ENCODE peak calls at places on chromosomes 2 and 18, in nine cellular contexts. One of them, this sample, is unnamed.

GRCh38 chr18:58005036-58005435 is 39.0 kb upstream of the NEDD4L start:
- DNase-seq in endothelial cell: no peak
- DNase-seq in body of pancreas: no peak
- DNase-seq in IMR-90: peak; percentile 40
- DNase-seq in H9: no peak
- DNase-seq in CD8-positive, alpha-beta T cell: no peak
- DNase-seq in right lobe of liver: no peak
- DNase-seq in GM23338: no peak
- DNase-seq in MM.1S: no peak
- DNase-seq in this sample: no peak

GRCh38 chr18:32576296-32576916 is 105.7 kb upstream of the GAREM1 start:
- DNase-seq in endothelial cell: peak; percentile 64
- DNase-seq in body of pancreas: no peak
- DNase-seq in IMR-90: peak; percentile 5
- DNase-seq in H9: peak; percentile 46
- DNase-seq in CD8-positive, alpha-beta T cell: no peak
- DNase-seq in right lobe of liver: no peak
- DNase-seq in GM23338: peak; percentile 65
- DNase-seq in MM.1S: no peak
- DNase-seq in this sample: no peak

GRCh38 chr2:151042938-151043337 is 218.7 kb downstream of the RBM43 start:
- DNase-seq in endothelial cell: no peak
- DNase-seq in body of pancreas: no peak
- DNase-seq in IMR-90: no peak
- DNase-seq in H9: no peak
- DNase-seq in CD8-positive, alpha-beta T cell: no peak
- DNase-seq in right lobe of liver: no peak
- DNase-seq in GM23338: no peak
- DNase-seq in MM.1S: no peak
- DNase-seq in this sample: no peak

GRCh38 chr18:49227456-49227855 is 233.0 kb downstream of the DYM start:
- DNase-seq in endothelial cell: no peak
- DNase-seq in body of pancreas: no peak
- DNase-seq in IMR-90: no peak
- DNase-seq in H9: no peak
- DNase-seq in CD8-positive, alpha-beta T cell: peak; percentile 17
- DNase-seq in right lobe of liver: no peak
- DNase-seq in GM23338: no peak
- DNase-seq in MM.1S: no peak
- DNase-seq in this sample: no peak

GRCh38 chr2:45978302-45978859 is 318.8 kb upstream of the EPAS1 start:
- DNase-seq in endothelial cell: no peak
- DNase-seq in body of pancreas: no peak
- DNase-seq in IMR-90: no peak
- DNase-seq in H9: no peak
- DNase-seq in CD8-positive, alpha-beta T cell: no peak
- DNase-seq in right lobe of liver: no peak
- DNase-seq in GM23338: no peak
- DNase-seq in MM.1S: no peak
- DNase-seq in this sample: no peak

GRCh38 chr2:55103039-55103438 is 52.8 kb upstream of the RTN4 start:
- DNase-seq in endothelial cell: no peak
- DNase-seq in body of pancreas: no peak
- DNase-seq in IMR-90: peak; percentile 66
- DNase-seq in H9: no peak
- DNase-seq in CD8-positive, alpha-beta T cell: no peak
- DNase-seq in right lobe of liver: no peak
- DNase-seq in GM23338: no peak
- DNase-seq in MM.1S: peak; percentile 58
- DNase-seq in this sample: no peak

GRCh38 chr2:25322313-25322712 is 19.4 kb downstream of the DNMT3A start:
- DNase-seq in endothelial cell: no peak
- DNase-seq in body of pancreas: no peak
- DNase-seq in IMR-90: no peak
- DNase-seq in H9: no peak
- DNase-seq in CD8-positive, alpha-beta T cell: no peak
- DNase-seq in right lobe of liver: no peak
- DNase-seq in GM23338: no peak
- DNase-seq in MM.1S: no peak
- DNase-seq in this sample: no peak

GRCh38 chr2:74602553-74603281 is 45.4 kb downstream of the M1AP start:
- DNase-seq in endothelial cell: no peak
- DNase-seq in body of pancreas: no peak
- DNase-seq in IMR-90: peak; percentile 55
- DNase-seq in H9: no peak
- DNase-seq in CD8-positive, alpha-beta T cell: no peak
- DNase-seq in right lobe of liver: no peak
- DNase-seq in GM23338: no peak
- DNase-seq in MM.1S: no peak
- DNase-seq in this sample: no peak

GRCh38 chr2:235045336-235045972 is 93.6 kb downstream of the SH3BP4 start:
- DNase-seq in endothelial cell: no peak
- DNase-seq in body of pancreas: no peak
- DNase-seq in IMR-90: no peak
- DNase-seq in H9: no peak
- DNase-seq in CD8-positive, alpha-beta T cell: no peak
- DNase-seq in right lobe of liver: peak; percentile 25
- DNase-seq in GM23338: no peak
- DNase-seq in MM.1S: peak; percentile 90
- DNase-seq in this sample: peak; percentile 36

GRCh38 chr18:33573193-33573592 is 4.8 kb upstream of the ASXL3 start:
- DNase-seq in endothelial cell: no peak
- DNase-seq in body of pancreas: no peak
- DNase-seq in IMR-90: no peak
- DNase-seq in H9: no peak
- DNase-seq in CD8-positive, alpha-beta T cell: no peak
- DNase-seq in right lobe of liver: no peak
- DNase-seq in GM23338: no peak
- DNase-seq in MM.1S: no peak
- DNase-seq in this sample: no peak

GRCh38 chr2:240704651-240705050 is 13.0 kb downstream of the AQP12A start:
- DNase-seq in endothelial cell: no peak
- DNase-seq in body of pancreas: no peak
- DNase-seq in IMR-90: no peak
- DNase-seq in H9: no peak
- DNase-seq in CD8-positive, alpha-beta T cell: peak; percentile 39
- DNase-seq in right lobe of liver: no peak
- DNase-seq in GM23338: no peak
- DNase-seq in MM.1S: no peak
- DNase-seq in this sample: no peak

GRCh38 chr2:174158003-174158402 is 90.3 kb downstream of the OLA1 start:
- DNase-seq in endothelial cell: peak; percentile 62
- DNase-seq in body of pancreas: peak; percentile 37
- DNase-seq in IMR-90: no peak
- DNase-seq in H9: peak; percentile 65
- DNase-seq in CD8-positive, alpha-beta T cell: peak; percentile 11
- DNase-seq in right lobe of liver: peak; percentile 47
- DNase-seq in GM23338: peak; percentile 90
- DNase-seq in MM.1S: peak; percentile 58
- DNase-seq in this sample: peak; percentile 44

GRCh38 chr2:108587621-108588020 is 53.4 kb downstream of the LIMS1 start:
- DNase-seq in endothelial cell: no peak
- DNase-seq in body of pancreas: no peak
- DNase-seq in IMR-90: peak; percentile 77
- DNase-seq in H9: no peak
- DNase-seq in CD8-positive, alpha-beta T cell: no peak
- DNase-seq in right lobe of liver: no peak
- DNase-seq in GM23338: no peak
- DNase-seq in MM.1S: no peak
- DNase-seq in this sample: no peak

GRCh38 chr2:120912101-120912985 is 176.7 kb downstream of the GLI2 start:
- DNase-seq in endothelial cell: no peak
- DNase-seq in body of pancreas: no peak
- DNase-seq in IMR-90: peak; percentile 66
- DNase-seq in H9: no peak
- DNase-seq in CD8-positive, alpha-beta T cell: no peak
- DNase-seq in right lobe of liver: no peak
- DNase-seq in GM23338: no peak
- DNase-seq in MM.1S: no peak
- DNase-seq in this sample: no peak

GRCh38 chr18:48035556-48035860 is 105.0 kb upstream of the SMAD2 start:
- DNase-seq in endothelial cell: no peak
- DNase-seq in body of pancreas: no peak
- DNase-seq in IMR-90: no peak
- DNase-seq in H9: no peak
- DNase-seq in CD8-positive, alpha-beta T cell: no peak
- DNase-seq in right lobe of liver: no peak
- DNase-seq in GM23338: no peak
- DNase-seq in MM.1S: no peak
- DNase-seq in this sample: no peak

GRCh38 chr2:30994227-30995056 is 143.8 kb downstream of the GALNT14 start:
- DNase-seq in endothelial cell: no peak
- DNase-seq in body of pancreas: no peak
- DNase-seq in IMR-90: no peak
- DNase-seq in H9: no peak
- DNase-seq in CD8-positive, alpha-beta T cell: no peak
- DNase-seq in right lobe of liver: no peak
- DNase-seq in GM23338: no peak
- DNase-seq in MM.1S: no peak
- DNase-seq in this sample: no peak

GRCh38 chr2:233072838-233073237 is 12.7 kb downstream of the INPP5D start:
- DNase-seq in endothelial cell: no peak
- DNase-seq in body of pancreas: no peak
- DNase-seq in IMR-90: no peak
- DNase-seq in H9: no peak
- DNase-seq in CD8-positive, alpha-beta T cell: no peak
- DNase-seq in right lobe of liver: peak; percentile 38
- DNase-seq in GM23338: no peak
- DNase-seq in MM.1S: no peak
- DNase-seq in this sample: no peak

DNA sequence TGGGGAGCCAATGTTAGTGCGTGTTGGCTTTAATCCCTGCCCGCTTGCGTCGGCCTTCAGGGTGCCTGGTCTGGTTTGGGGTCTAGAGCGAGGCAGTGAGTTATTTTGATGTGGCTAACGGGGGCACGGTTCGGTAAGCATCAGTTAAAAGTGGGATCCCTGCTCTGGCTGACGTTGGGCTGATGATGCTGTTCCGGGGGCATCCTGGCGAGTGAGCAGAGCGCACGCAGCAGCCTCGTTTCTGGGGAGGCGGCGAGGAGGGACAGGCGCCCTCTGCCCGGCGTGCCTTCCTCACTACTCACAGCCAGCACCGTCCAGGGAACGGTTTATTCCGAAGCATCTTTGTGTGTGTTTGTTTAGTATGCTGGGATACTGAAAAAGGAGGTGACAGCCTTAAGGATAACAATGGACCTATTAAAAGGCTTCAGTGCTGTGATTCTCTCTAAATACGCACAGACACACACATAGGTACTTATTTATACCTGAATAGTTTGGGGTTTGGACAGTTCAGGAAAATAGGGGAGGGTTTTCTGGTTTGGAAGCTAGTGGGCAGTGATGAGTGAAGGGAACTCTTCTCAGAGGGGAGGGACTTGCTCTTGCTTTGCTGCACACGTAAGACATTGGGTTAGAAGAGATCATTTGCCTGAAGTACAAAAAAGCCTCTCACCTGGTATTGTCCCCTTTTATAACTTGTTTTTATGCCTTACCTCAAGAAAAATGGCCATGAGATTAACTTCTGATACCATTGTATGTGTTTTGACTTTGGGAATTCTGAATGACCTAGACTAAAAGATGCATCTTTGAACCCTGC is 2.1 kb downstream of the CRIM1 start:
- DNase-seq in endothelial cell: peak; percentile 45
- DNase-seq in body of pancreas: no peak
- DNase-seq in IMR-90: peak; percentile 85
- DNase-seq in H9: peak; percentile 58
- DNase-seq in CD8-positive, alpha-beta T cell: peak; percentile 33
- DNase-seq in right lobe of liver: no peak
- DNase-seq in GM23338: peak; percentile 71
- DNase-seq in MM.1S: no peak
- DNase-seq in this sample: peak; percentile 42
- TF ChIP-seq CTCF in endothelial cell: peak; percentile 21
- TF ChIP-seq CTCF in body of pancreas: peak; percentile 39
- TF ChIP-seq CTCF in IMR-90: peak; percentile 41
- TF ChIP-seq CTCF in H9: peak; percentile 59
- TF ChIP-seq CTCF in CD8-positive, alpha-beta T cell: no peak
- TF ChIP-seq CTCF in right lobe of liver: peak; percentile 6
- TF ChIP-seq CTCF in GM23338: peak; percentile 67
- TF ChIP-seq CTCF in MM.1S: peak; percentile 12
- TF ChIP-seq CTCF in this sample: peak; percentile 22

DNA sequence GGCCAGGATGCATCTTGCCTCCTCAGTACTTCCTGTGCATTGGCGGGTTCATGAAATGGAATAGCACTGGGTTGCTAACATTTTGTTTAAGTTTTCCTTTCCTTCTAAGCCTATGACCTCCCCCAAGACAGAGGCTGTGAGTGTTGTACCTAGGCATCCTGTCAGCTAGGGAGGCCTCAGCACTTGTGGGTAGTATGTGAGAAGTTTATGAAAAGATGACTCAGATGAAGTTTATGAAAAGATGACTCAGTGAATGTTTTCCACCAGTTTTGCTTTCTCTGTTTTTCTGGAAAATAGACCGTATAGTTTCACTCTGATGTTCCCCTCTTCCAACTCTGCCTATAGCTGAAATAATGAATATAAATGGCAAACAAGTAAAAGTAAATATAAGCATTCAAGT is 412.9 kb downstream of the TMEM182 start:
- DNase-seq in endothelial cell: no peak
- DNase-seq in body of pancreas: no peak
- DNase-seq in IMR-90: no peak
- DNase-seq in H9: no peak
- DNase-seq in CD8-positive, alpha-beta T cell: no peak
- DNase-seq in right lobe of liver: no peak
- DNase-seq in GM23338: no peak
- DNase-seq in MM.1S: no peak
- DNase-seq in this sample: no peak
- TF ChIP-seq CTCF in endothelial cell: no peak
- TF ChIP-seq CTCF in body of pancreas: no peak
- TF ChIP-seq CTCF in IMR-90: no peak
- TF ChIP-seq CTCF in H9: no peak
- TF ChIP-seq CTCF in CD8-positive, alpha-beta T cell: no peak
- TF ChIP-seq CTCF in right lobe of liver: no peak
- TF ChIP-seq CTCF in GM23338: no peak
- TF ChIP-seq CTCF in MM.1S: no peak
- TF ChIP-seq CTCF in this sample: no peak

DNA sequence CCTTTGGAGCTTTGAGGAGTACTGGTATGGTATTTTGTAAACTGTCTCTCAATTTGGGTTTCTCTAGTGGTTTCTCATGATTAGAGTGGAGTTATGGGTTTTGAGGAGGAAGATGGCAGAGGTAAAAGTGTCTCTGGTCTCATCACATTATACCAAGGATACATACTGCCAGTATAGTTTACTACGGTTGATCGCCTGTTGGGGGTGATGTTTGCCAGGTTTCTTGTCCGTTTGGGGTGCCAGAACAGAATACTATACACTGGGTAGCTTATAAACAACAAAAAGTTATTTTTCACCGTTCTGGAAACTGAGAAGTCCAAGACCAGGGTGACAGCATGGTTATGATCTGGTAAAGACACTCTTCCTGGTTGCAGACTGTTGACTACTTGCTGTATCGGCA is 293.7 kb downstream of the NYAP2 start:
- DNase-seq in endothelial cell: no peak
- DNase-seq in body of pancreas: no peak
- DNase-seq in IMR-90: no peak
- DNase-seq in H9: no peak
- DNase-seq in CD8-positive, alpha-beta T cell: no peak
- DNase-seq in right lobe of liver: no peak
- DNase-seq in GM23338: peak; percentile 34
- DNase-seq in MM.1S: no peak
- DNase-seq in this sample: no peak
- TF ChIP-seq CTCF in endothelial cell: no peak
- TF ChIP-seq CTCF in body of pancreas: no peak
- TF ChIP-seq CTCF in IMR-90: no peak
- TF ChIP-seq CTCF in H9: peak; percentile 46
- TF ChIP-seq CTCF in CD8-positive, alpha-beta T cell: no peak
- TF ChIP-seq CTCF in right lobe of liver: no peak
- TF ChIP-seq CTCF in GM23338: peak; percentile 45
- TF ChIP-seq CTCF in MM.1S: no peak
- TF ChIP-seq CTCF in this sample: no peak

GRCh38 chr2:67210430-67210829 is 186.7 kb upstream of the ETAA1 start:
- DNase-seq in endothelial cell: no peak
- DNase-seq in body of pancreas: no peak
- DNase-seq in IMR-90: no peak
- DNase-seq in H9: no peak
- DNase-seq in CD8-positive, alpha-beta T cell: no peak
- DNase-seq in right lobe of liver: no peak
- DNase-seq in GM23338: peak; percentile 46
- DNase-seq in MM.1S: no peak
- DNase-seq in this sample: no peak
- TF ChIP-seq CTCF in endothelial cell: peak; percentile 32
- TF ChIP-seq CTCF in body of pancreas: no peak
- TF ChIP-seq CTCF in IMR-90: no peak
- TF ChIP-seq CTCF in H9: peak; percentile 39
- TF ChIP-seq CTCF in CD8-positive, alpha-beta T cell: no peak
- TF ChIP-seq CTCF in right lobe of liver: no peak
- TF ChIP-seq CTCF in GM23338: peak; percentile 34
- TF ChIP-seq CTCF in MM.1S: no peak
- TF ChIP-seq CTCF in this sample: no peak